ENCODE peak calls at places on chromosomes 1 and 21, in six cellular contexts. I is testis, G is K562, S is H1, W is transverse colon, P is IMR-90. B is an unnamed sample. For H3K4me1, the result is how much of the 10 kb centered on the place peaks cover.

GRCh38 chr1:64755356-64755755 is 10.5 kb downstream of the RAVER2 start:
- DNase-seq in P (no peak), I (no peak), S (no peak), G (no peak), W (peak), B (no peak)

GRCh38 chr21:30227633-30228404 is 11.9 kb upstream of the CLDN8 start:
- DNase-seq in P (peak), G (no peak), I (no peak), S (no peak), W (no peak), B (no peak)

GRCh38 chr1:53321366-53321765 is 6.5 kb downstream of the LRP8 start:
- DNase-seq in W (no peak), I (no peak), S (no peak), G (no peak), P (no peak), B (peak)

GRCh38 chr1:50976890-50977574 is 7.0 kb downstream of the CDKN2C start:
- DNase-seq in P (peak), G (peak), I (peak), S (no peak), W (no peak), B (no peak)

GRCh38 chr1:230268371-230269170 is 157.6 kb downstream of the PGBD5 start:
- DNase-seq in S (no peak), I (peak), G (peak), W (peak), P (peak), B (peak)

GRCh38 chr1:77370588-77371306 is 88.9 kb downstream of the AK5 start:
- DNase-seq in S (no peak), G (no peak), W (no peak), I (no peak), P (peak), B (no peak)

GRCh38 chr21:17390575-17390974 is 122.3 kb upstream of the CXADR start:
- DNase-seq in I (no peak), G (no peak), P (peak), W (no peak), S (no peak), B (no peak)

GRCh38 chr1:97875996-97876395 is 44.8 kb downstream of the DPYD start:
- DNase-seq in G (no peak), I (no peak), P (peak), W (no peak), S (no peak), B (no peak)

GRCh38 chr1:58971629-58972140 is 187.8 kb upstream of the JUN start:
- DNase-seq in I (no peak), W (no peak), G (no peak), S (no peak), P (peak), B (no peak)

GRCh38 chr1:205329719-205330118 is 8.2 kb upstream of the NUAK2 start:
- DNase-seq in G (no peak), S (no peak), I (no peak), P (no peak), W (no peak), B (no peak)

GRCh38 chr1:181021811-181022434 is 747 bp downstream of the STX6 start:
- DNase-seq in P (peak), G (peak), W (peak), S (peak), I (peak), B (peak)

GRCh38 chr1:45722809-45723208 is 27.6 kb downstream of the IPP start:
- DNase-seq in P (peak), I (no peak), G (no peak), S (no peak), W (no peak), B (no peak)

GRCh38 chr1:155320661-155321576 is at the start of gene RUSC1:
- DNase-seq in P (peak), W (peak), I (peak), G (peak), S (peak), B (peak)
- H3K4me3 ChIP-seq in P (peak), W (peak), I (peak), G (no peak), S (peak), B (peak)

DNA sequence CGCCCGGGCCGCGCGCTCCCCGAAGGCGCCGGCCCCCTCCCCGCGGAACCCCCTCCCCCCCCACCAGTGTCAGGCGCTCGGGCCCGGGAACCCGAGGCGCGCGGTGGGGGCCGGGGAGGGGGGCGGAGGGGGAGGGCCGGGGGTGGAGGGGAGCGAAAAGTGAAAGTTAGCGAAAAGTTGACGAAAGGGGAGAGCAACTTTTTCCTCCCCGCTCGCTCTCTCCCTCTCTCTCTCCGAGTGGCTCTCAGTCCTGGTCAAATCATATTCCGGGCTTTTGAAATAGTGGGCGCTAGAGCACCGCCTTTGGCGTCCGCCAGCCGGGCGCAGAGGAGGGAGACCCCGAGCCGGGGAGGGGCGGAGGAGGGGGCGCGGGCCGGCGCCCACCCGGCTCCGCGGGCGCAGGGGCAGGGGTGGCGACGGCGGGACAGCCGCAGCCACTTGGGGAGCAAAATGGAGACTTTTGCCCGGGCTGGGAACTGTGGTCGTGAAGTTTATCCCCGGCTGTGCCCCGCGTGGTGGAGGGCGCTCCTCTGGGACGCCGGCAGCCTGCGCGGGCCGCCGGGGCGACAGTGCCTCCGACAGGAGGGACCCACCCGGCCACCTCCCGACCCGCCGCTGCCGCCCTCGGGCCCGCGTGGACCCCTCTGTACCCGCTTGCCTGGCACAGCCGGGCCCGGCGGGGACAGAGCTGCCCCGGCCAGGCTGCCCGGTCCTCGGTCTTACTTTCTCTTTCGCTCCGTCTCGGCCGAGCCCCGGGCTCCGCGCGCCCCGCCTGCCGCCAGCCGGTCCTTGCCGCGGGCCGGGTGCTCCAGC is 694 bp downstream of the PRDM16 start:
- DNase-seq in S (no peak), I (peak), G (no peak), P (peak), W (peak), B (peak)
- H3K4me1 ChIP-seq in S (under half), I (under half), G (under half), P (under half), W (under half), B (under half)

DNA sequence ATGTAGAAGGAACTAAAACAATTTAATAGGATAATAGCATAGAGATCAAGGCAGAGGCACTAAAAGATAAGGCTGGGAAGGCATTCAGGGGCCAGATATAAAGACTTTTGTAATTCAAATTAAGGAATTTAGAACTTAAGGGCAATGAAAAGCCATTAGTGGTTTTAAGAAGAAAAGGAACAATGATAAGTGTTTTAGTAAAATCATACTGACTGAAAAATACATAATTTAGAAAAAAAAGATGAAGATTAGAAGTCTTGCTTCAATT is 14.1 kb upstream of the RGS2 start:
- DNase-seq in S (no peak), G (no peak), I (no peak), P (no peak), W (no peak), B (no peak)
- TF ChIP-seq POLR2A in S (no peak), G (no peak), I (no peak), P (no peak), W (no peak), B (no peak)

GRCh38 chr1:188615321-188615720 is 1786.6 kb downstream of the PLA2G4A start:
- DNase-seq in P (peak), G (no peak), W (no peak), S (no peak), I (no peak), B (no peak)
- H3K4me3 ChIP-seq in P (no peak), G (no peak), W (no peak), S (no peak), I (no peak), B (no peak)